ENCODE peak calls at places on chromosomes 2 and 18, in five cellular contexts. C is A549, Y is cardiac fibroblast, L is AG04450, P is ascending aorta. Z is an unnamed sample.

GRCh38 chr2:147531299-147531698 is 313.5 kb upstream of the ACVR2A start:
- DNase-seq in Y (no peak), L (no peak), P (no peak), C (no peak), Z (peak)

GRCh38 chr2:172380436-172381274 is 46.7 kb upstream of the ITGA6 start:
- DNase-seq in C (no peak), Y (no peak), L (no peak), P (no peak), Z (no peak)

GRCh38 chr2:231378028-231378722 is 17.3 kb upstream of the B3GNT7 start:
- DNase-seq in P (no peak), Y (no peak), C (no peak), L (no peak), Z (peak)

GRCh38 chr2:88669371-88670214 is 21.9 kb upstream of the RPIA start:
- DNase-seq in P (no peak), L (no peak), C (peak), Y (peak), Z (peak)

GRCh38 chr2:181970160-181970794 is 15.4 kb upstream of the PPP1R1C start:
- DNase-seq in L (no peak), P (no peak), Y (no peak), C (no peak), Z (no peak)

GRCh38 chr2:134819334-134819733 is 19.1 kb upstream of the ACMSD start:
- DNase-seq in L (no peak), Y (peak), P (no peak), C (peak), Z (no peak)

GRCh38 chr2:2581331-2582159 is 250.5 kb upstream of the MYT1L start:
- DNase-seq in C (no peak), P (no peak), Y (no peak), L (no peak), Z (no peak)

GRCh38 chr2:41736105-41736567 is 311.7 kb upstream of the PKDCC start:
- DNase-seq in Y (peak), L (no peak), P (no peak), C (no peak), Z (no peak)

GRCh38 chr2:85605406-85606115 is 3.1 kb upstream of the TMEM150A start:
- DNase-seq in Y (peak), C (no peak), P (no peak), L (peak), Z (peak)

GRCh38 chr2:136444323-136444722 is 321.0 kb upstream of the THSD7B start:
- DNase-seq in P (no peak), C (no peak), Y (no peak), L (no peak), Z (no peak)

GRCh38 chr2:212145111-212145510 is 393.5 kb downstream of the ERBB4 start:
- DNase-seq in L (no peak), Y (peak), C (no peak), P (no peak), Z (peak)

GRCh38 chr18:12336887-12337286 is 28.8 kb downstream of the TUBB6 start:
- DNase-seq in C (no peak), L (no peak), Y (peak), P (no peak), Z (peak)

GRCh38 chr2:174748948-174749347 is 15.3 kb downstream of the CHRNA1 start:
- DNase-seq in L (peak), C (peak), Y (peak), P (no peak), Z (peak)

GRCh38 chr2:110678457-110679336 is 834 bp upstream of the BUB1 start:
- DNase-seq in Y (peak), C (peak), P (no peak), L (no peak), Z (peak)

DNA sequence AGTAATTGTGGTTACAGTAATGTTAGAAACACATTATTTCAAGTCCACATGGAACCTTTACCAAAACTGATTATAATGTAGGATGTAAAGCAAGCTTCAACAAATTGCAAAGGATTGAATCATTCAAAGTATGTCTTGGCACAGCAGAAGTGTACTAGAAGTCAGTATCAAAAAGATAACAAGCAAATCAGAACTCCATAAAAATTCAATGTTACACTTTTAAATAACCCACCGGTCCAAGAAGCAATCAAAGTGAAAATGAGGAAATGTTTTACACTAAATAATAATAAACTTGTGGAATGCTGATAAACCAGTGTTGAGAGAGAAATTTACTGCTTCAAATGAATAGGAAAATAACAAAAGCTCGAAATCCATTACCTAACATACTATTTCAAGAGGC is 47.7 kb downstream of the TTC21B start:
- DNase-seq in C (no peak), P (no peak), Y (peak), L (no peak), Z (no peak)
- H3K4me3 ChIP-seq in C (no peak), P (no peak), Y (no peak), L (no peak), Z (no peak)

DNA sequence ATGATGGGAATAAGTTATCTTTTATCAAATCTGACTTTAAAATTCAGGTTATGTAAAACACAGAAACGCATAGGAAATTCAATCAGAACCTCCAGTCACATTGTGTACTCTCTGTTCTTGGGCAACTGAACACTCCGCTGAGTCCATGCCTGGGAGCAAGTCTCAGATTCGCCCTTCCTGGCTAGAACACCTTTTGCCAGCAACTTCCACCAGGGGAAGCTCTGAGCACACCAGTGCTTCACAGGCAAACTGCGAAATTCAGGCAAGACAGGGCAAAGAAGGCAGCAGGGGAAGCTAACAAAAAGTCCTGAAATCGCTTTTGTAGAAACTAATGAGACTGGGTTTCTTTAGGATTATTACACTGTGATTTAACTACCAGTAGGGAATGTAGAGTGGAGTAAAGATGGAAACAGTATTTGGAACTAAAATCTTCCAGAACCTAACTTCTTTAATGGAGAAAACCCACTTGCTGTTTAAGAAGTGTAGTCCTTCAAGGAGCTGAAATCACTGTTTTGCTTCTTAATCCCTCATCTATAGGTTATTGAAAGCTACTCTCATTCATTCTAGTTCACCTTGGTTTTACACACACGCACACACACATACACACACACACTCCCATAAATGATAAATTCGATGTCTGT is 214.3 kb downstream of the TMEM182 start:
- DNase-seq in L (no peak), Y (peak), C (peak), P (no peak), Z (no peak)
- TF ChIP-seq CTCF in L (peak), Y (peak), C (peak), P (no peak), Z (no peak)

GRCh38 chr18:56741685-56742084 is 90.5 kb downstream of the WDR7 start:
- DNase-seq in L (no peak), P (no peak), C (no peak), Y (no peak), Z (no peak)
- H3K4me3 ChIP-seq in L (no peak), P (no peak), C (no peak), Y (no peak), Z (no peak)

GRCh38 chr2:126480033-126480432 is 175.9 kb upstream of the GYPC start:
- DNase-seq in L (no peak), P (no peak), C (no peak), Y (no peak), Z (no peak)

DNA sequence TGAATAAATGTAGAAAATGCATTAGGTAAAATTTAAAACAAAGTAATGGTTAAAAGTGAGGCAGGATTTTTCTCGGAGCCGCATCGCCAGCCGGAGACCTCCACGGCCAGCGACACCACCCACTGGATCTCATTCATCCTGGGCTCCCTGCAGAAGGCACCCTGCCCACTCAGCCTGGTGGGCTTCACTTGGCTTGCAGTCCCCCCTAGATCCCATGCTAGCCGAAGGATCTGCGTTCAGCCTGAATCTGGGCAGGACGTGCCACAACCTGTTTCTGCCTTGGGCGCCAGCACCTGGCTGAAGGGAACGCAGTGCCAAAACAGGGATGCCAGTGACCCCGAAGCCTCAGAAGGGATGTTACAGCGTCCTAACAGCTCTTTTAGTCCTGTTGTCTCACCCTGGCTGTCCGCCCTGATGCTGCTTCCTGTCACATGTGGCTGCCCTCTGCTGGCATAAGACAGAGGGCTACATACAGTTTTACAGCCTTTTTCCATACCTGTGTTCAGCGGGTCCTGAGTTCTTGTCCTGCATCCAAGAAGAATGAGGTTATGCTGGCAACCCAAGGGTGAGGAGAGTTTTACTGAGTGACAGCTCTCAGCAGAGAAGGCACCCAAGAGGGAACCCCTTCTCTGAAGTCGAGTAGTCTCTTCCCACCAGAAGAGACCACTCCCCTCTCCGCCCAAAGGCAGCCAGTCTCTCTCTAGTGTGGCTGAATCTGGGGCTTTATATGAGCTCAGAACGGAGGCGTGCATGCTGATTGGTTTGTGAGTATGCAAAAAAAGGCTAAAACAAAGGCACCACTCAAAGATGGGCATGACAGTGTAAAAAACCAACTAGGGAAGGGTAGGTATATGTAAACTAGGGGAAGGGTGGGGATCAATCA is 173.1 kb upstream of the GYPC start:
- DNase-seq in Y (no peak), P (no peak), C (no peak), L (no peak), Z (no peak)
- TF ChIP-seq CTCF in Y (no peak), P (no peak), C (no peak), L (no peak), Z (peak)